ENCODE peak calls at places on chromosomes 4 and X, in four cellular contexts. S, H, E and A are unnamed samples.

GRCh38 chrX:1242901-1243402 is 25.7 kb upstream of the CSF2RA start:
- DNase-seq in S (no peak), H (no peak), E (no peak), A (no peak)

GRCh38 chrX:53153581-53153980 is 59.6 kb downstream of the KANTR start:
- DNase-seq in S (no peak), H (no peak), E (no peak), A (no peak)

GRCh38 chrX:119008122-119008744 is 33.8 kb downstream of the LONRF3 start:
- DNase-seq in S (peak; percentile 28), H (peak; percentile 28), E (no peak), A (no peak)

GRCh38 chrX:119984652-119985051 is 41.1 kb upstream of the NKAP start:
- DNase-seq in S (no peak), H (no peak), E (no peak), A (no peak)

GRCh38 chrX:72532371-72532770 is 40.3 kb downstream of the HDAC8 start:
- DNase-seq in S (no peak), H (no peak), E (no peak), A (no peak)

GRCh38 chr4:86220137-86220536 is 139.7 kb downstream of the MAPK10 start:
- DNase-seq in S (no peak), H (no peak), E (no peak), A (no peak)

GRCh38 chrX:13937370-13938052 is 92.2 kb downstream of the GEMIN8 start:
- DNase-seq in S (no peak), H (no peak), E (no peak), A (no peak)

GRCh38 chr4:5703831-5704230 is 4.5 kb downstream of the EVC2 start:
- DNase-seq in S (no peak), H (no peak), E (no peak), A (peak; percentile 74)

GRCh38 chr4:95701500-95701899 is 138.4 kb upstream of the PDHA2 start:
- DNase-seq in S (no peak), H (no peak), E (no peak), A (no peak)

GRCh38 chr4:21191304-21191703 is 491.0 kb downstream of the PACRGL start:
- DNase-seq in S (no peak), H (no peak), E (no peak), A (no peak)

GRCh38 chrX:103918050-103918449 is 44.4 kb upstream of the TMSB15B start:
- DNase-seq in S (no peak), H (peak; percentile 45), E (peak; percentile 5), A (no peak)

GRCh38 chr4:15882675-15883086 is 55.9 kb downstream of the FGFBP1 start:
- DNase-seq in S (peak; percentile 28), H (peak; percentile 39), E (peak; percentile 33), A (peak; percentile 62)

GRCh38 chr4:94551616-94552564 is 100.1 kb downstream of the PDLIM5 start:
- DNase-seq in S (no peak), H (no peak), E (no peak), A (no peak)

GRCh38 chrX:74924449-74925209 is 623 bp downstream of the NEXMIF start:
- DNase-seq in S (peak; percentile 33), H (peak; percentile 59), E (no peak), A (no peak)
- TF ChIP-seq POLR2A in S (no peak), H (no peak), E (no peak), A (no peak)

DNA sequence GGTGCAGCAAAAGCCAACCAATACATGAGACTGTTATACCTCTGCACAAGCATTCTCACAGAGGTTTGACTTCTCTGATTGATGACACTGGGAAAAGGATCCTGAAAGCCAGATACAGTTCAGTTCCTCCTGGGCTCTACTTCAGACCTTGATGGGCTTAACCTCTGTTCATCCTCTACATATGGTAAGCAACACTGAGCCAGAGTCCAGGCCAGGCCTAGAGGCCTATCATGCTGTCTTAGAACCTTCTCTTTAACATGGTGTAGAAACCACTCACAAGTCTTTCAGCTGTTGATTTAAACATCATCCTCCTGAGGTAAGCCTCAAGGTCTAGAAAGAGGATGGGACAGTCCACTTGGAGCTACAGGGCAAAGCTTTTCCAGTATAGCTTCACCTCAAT is 9.2 kb downstream of the MAD2L1 start:
- DNase-seq in S (no peak), H (no peak), E (no peak), A (no peak)
- H3K36me3 ChIP-seq in S (no peaks in the 10 kb centered on the region), H (peaks cover 14% of the 10 kb centered on the region), E (no peaks in the 10 kb centered on the region), A (no peaks in the 10 kb centered on the region)

DNA sequence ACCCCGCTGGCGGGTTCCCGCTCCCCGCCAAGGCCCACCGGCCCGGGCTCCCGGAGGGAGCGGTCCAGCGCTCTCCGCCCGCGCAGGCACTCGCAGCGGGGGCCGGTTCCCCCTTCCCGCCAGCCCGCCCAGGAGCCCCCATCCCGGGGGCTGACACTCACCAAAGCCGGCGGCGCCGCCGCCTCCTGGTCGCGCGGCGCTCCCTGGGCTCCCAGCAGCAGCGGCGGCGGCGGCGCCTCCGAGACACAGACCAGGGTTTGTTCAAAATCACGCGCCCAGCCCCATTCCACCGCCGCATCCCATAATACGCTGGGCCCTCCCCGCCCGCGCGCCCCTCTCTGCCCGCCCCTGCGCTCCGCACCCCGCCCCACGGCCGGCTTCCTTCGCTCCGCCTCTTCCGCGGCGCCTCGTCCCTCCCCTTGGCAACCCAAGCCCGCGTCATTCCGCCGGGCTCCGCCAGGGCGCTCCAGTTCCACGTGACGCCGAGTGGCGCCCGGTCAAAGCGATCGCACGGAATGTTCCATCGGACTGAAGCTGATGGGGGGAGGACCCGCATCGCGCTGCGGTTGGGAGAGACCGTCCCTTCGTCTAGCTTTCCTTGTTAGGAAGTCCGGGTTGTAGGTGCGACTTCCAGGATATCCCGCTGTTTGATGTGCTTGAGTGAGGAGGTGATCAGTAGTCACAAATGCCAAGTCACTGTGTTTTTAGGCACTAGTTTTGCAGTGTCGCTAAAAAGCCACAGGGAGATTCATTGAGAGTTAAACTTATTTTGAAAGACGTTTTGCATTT is 2.2 kb upstream of the LIN54 start:
- DNase-seq in S (peak; percentile 99), H (peak; percentile 98), E (peak; percentile 92), A (peak; percentile 98)
- TF ChIP-seq POLR2A in S (peak; percentile 76), H (no peak), E (peak; percentile 74), A (no peak)

GRCh38 chr4:151661873-151662272 is 98.9 kb downstream of the GATB start:
- DNase-seq in S (no peak), H (no peak), E (no peak), A (no peak)
- H3K36me3 ChIP-seq in S (no peaks in the 10 kb centered on the region), H (peaks cover 30% of the 10 kb centered on the region), E (no peaks in the 10 kb centered on the region), A (no peaks in the 10 kb centered on the region)